ENCODE peak calls at places on chromosomes 7 and 10, in eight cellular contexts. One of them, this sample, is unnamed.

GRCh38 chr7:37683263-37684120 is at the start of gene GPR141:
- DNase-seq in astrocyte of the cerebellum: peak; percentile 31
- DNase-seq in tibial artery: no peak
- DNase-seq in HFFc6: no peak
- DNase-seq in upper lobe of right lung: no peak
- DNase-seq in GM10248: peak; percentile 44
- DNase-seq in GM13977: peak; percentile 39
- DNase-seq in neural crest cell: no peak
- DNase-seq in this sample: no peak

GRCh38 chr10:109934958-109935793 is 11.9 kb upstream of the XPNPEP1 start:
- DNase-seq in GM13977: no peak
- DNase-seq in upper lobe of right lung: no peak
- DNase-seq in HFFc6: peak; percentile 43
- DNase-seq in tibial artery: no peak
- DNase-seq in GM10248: no peak
- DNase-seq in astrocyte of the cerebellum: peak; percentile 61
- DNase-seq in neural crest cell: no peak
- DNase-seq in this sample: peak; percentile 22

GRCh38 chr7:27576360-27576944 is 86.2 kb downstream of the HIBADH start:
- DNase-seq in GM10248: peak; percentile 24
- DNase-seq in tibial artery: no peak
- DNase-seq in HFFc6: peak; percentile 45
- DNase-seq in upper lobe of right lung: no peak
- DNase-seq in neural crest cell: no peak
- DNase-seq in GM13977: peak; percentile 24
- DNase-seq in astrocyte of the cerebellum: peak; percentile 23
- DNase-seq in this sample: no peak

GRCh38 chr10:16847644-16848043 is 30.4 kb upstream of the RSU1 start:
- DNase-seq in upper lobe of right lung: no peak
- DNase-seq in neural crest cell: no peak
- DNase-seq in tibial artery: no peak
- DNase-seq in GM10248: no peak
- DNase-seq in GM13977: no peak
- DNase-seq in astrocyte of the cerebellum: no peak
- DNase-seq in HFFc6: no peak
- DNase-seq in this sample: no peak

GRCh38 chr7:134154581-134155130 is 27.5 kb downstream of the LRGUK start:
- DNase-seq in HFFc6: peak; percentile 3
- DNase-seq in tibial artery: no peak
- DNase-seq in upper lobe of right lung: no peak
- DNase-seq in astrocyte of the cerebellum: no peak
- DNase-seq in neural crest cell: no peak
- DNase-seq in GM10248: no peak
- DNase-seq in GM13977: no peak
- DNase-seq in this sample: no peak

GRCh38 chr7:130419652-130420051 is 21.2 kb downstream of the CEP41 start:
- DNase-seq in GM10248: no peak
- DNase-seq in HFFc6: no peak
- DNase-seq in astrocyte of the cerebellum: no peak
- DNase-seq in GM13977: no peak
- DNase-seq in neural crest cell: no peak
- DNase-seq in upper lobe of right lung: no peak
- DNase-seq in tibial artery: no peak
- DNase-seq in this sample: no peak

GRCh38 chr10:95403690-95404459 is 113.1 kb upstream of the PDLIM1 start:
- DNase-seq in GM13977: no peak
- DNase-seq in tibial artery: no peak
- DNase-seq in upper lobe of right lung: no peak
- DNase-seq in HFFc6: no peak
- DNase-seq in astrocyte of the cerebellum: no peak
- DNase-seq in neural crest cell: no peak
- DNase-seq in GM10248: no peak
- DNase-seq in this sample: no peak

GRCh38 chr7:157519798-157520244 is 183.0 kb downstream of the DNAJB6 start:
- DNase-seq in astrocyte of the cerebellum: no peak
- DNase-seq in HFFc6: no peak
- DNase-seq in GM13977: no peak
- DNase-seq in neural crest cell: no peak
- DNase-seq in GM10248: no peak
- DNase-seq in tibial artery: peak; percentile 52
- DNase-seq in upper lobe of right lung: peak; percentile 53
- DNase-seq in this sample: peak; percentile 10

GRCh38 chr7:111357691-111358090 is 204.6 kb downstream of the IMMP2L start:
- DNase-seq in GM10248: no peak
- DNase-seq in upper lobe of right lung: no peak
- DNase-seq in GM13977: no peak
- DNase-seq in HFFc6: peak; percentile 55
- DNase-seq in neural crest cell: no peak
- DNase-seq in astrocyte of the cerebellum: peak; percentile 20
- DNase-seq in tibial artery: no peak
- DNase-seq in this sample: no peak

GRCh38 chr10:69729326-69730048 is 72.2 kb upstream of the COL13A1 start:
- DNase-seq in GM10248: no peak
- DNase-seq in upper lobe of right lung: peak; percentile 37
- DNase-seq in neural crest cell: no peak
- DNase-seq in tibial artery: no peak
- DNase-seq in GM13977: no peak
- DNase-seq in HFFc6: no peak
- DNase-seq in astrocyte of the cerebellum: no peak
- DNase-seq in this sample: no peak

GRCh38 chr10:30984563-30985328 is 46.9 kb downstream of the ZNF438 start:
- DNase-seq in upper lobe of right lung: no peak
- DNase-seq in tibial artery: no peak
- DNase-seq in astrocyte of the cerebellum: no peak
- DNase-seq in GM10248: no peak
- DNase-seq in GM13977: no peak
- DNase-seq in neural crest cell: no peak
- DNase-seq in HFFc6: peak; percentile 51
- DNase-seq in this sample: no peak

GRCh38 chr7:11746591-11746990 is 85.4 kb downstream of the THSD7A start:
- DNase-seq in astrocyte of the cerebellum: no peak
- DNase-seq in GM10248: no peak
- DNase-seq in neural crest cell: no peak
- DNase-seq in upper lobe of right lung: no peak
- DNase-seq in HFFc6: no peak
- DNase-seq in GM13977: no peak
- DNase-seq in tibial artery: no peak
- DNase-seq in this sample: no peak

GRCh38 chr7:26626156-26626555 is 238.2 kb downstream of the SKAP2 start:
- DNase-seq in GM10248: no peak
- DNase-seq in HFFc6: no peak
- DNase-seq in neural crest cell: no peak
- DNase-seq in astrocyte of the cerebellum: no peak
- DNase-seq in tibial artery: no peak
- DNase-seq in upper lobe of right lung: no peak
- DNase-seq in GM13977: no peak
- DNase-seq in this sample: no peak

GRCh38 chr7:141456298-141456697 is 94.9 kb upstream of the AGK start:
- DNase-seq in neural crest cell: no peak
- DNase-seq in tibial artery: no peak
- DNase-seq in astrocyte of the cerebellum: no peak
- DNase-seq in GM13977: no peak
- DNase-seq in HFFc6: no peak
- DNase-seq in GM10248: no peak
- DNase-seq in upper lobe of right lung: no peak
- DNase-seq in this sample: no peak

GRCh38 chr10:96968682-96969423 is 136.8 kb downstream of the LCOR start:
- DNase-seq in GM13977: no peak
- DNase-seq in HFFc6: no peak
- DNase-seq in astrocyte of the cerebellum: no peak
- DNase-seq in neural crest cell: no peak
- DNase-seq in upper lobe of right lung: no peak
- DNase-seq in GM10248: no peak
- DNase-seq in tibial artery: no peak
- DNase-seq in this sample: no peak

DNA sequence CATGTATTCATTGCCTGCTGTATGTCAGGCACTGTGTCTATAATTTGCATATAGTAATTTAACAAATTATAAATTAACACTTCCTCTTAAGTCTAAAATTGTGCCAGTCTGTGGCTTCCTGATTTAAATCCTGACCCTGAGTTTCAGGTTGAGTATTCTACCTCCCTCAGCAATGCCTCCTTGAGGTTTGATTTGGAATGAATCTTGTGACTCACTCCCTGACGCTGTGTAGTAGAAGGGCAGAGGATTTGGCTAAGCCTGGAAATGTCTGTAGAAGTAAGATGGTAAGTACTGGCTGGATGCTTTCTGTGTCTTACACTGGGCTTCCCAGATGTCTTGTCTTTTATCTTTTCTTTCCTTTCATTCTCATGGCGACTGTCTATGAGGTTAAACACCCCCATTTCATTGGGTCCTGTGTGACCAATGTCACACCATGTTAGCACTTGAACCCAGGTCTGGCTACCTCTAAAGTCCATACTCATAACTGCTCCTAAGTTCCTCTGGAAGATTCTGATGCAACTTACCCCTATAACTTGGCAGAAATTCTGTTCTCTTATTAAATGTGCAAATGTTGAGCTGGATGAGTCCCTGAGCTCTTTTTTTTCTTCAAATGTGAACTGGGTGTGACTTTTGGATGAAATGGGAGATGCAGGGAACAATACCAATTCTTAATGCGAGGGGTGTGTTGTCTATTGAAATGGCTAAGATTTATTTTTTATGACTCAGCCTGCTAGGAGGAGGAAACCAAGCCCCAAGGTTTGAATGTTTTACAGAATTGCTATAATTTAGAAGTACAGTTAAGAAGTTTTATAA is 48.5 kb downstream of the PLCE1 start:
- DNase-seq in neural crest cell: no peak
- DNase-seq in GM13977: no peak
- DNase-seq in upper lobe of right lung: no peak
- DNase-seq in tibial artery: no peak
- DNase-seq in HFFc6: peak; percentile 68
- DNase-seq in astrocyte of the cerebellum: peak; percentile 40
- DNase-seq in GM10248: no peak
- DNase-seq in this sample: no peak
- TF ChIP-seq CTCF in neural crest cell: no peak
- TF ChIP-seq CTCF in GM13977: no peak
- TF ChIP-seq CTCF in upper lobe of right lung: no peak
- TF ChIP-seq CTCF in tibial artery: no peak
- TF ChIP-seq CTCF in HFFc6: peak; percentile 50
- TF ChIP-seq CTCF in astrocyte of the cerebellum: peak; percentile 44
- TF ChIP-seq CTCF in GM10248: no peak
- TF ChIP-seq CTCF in this sample: no peak

DNA sequence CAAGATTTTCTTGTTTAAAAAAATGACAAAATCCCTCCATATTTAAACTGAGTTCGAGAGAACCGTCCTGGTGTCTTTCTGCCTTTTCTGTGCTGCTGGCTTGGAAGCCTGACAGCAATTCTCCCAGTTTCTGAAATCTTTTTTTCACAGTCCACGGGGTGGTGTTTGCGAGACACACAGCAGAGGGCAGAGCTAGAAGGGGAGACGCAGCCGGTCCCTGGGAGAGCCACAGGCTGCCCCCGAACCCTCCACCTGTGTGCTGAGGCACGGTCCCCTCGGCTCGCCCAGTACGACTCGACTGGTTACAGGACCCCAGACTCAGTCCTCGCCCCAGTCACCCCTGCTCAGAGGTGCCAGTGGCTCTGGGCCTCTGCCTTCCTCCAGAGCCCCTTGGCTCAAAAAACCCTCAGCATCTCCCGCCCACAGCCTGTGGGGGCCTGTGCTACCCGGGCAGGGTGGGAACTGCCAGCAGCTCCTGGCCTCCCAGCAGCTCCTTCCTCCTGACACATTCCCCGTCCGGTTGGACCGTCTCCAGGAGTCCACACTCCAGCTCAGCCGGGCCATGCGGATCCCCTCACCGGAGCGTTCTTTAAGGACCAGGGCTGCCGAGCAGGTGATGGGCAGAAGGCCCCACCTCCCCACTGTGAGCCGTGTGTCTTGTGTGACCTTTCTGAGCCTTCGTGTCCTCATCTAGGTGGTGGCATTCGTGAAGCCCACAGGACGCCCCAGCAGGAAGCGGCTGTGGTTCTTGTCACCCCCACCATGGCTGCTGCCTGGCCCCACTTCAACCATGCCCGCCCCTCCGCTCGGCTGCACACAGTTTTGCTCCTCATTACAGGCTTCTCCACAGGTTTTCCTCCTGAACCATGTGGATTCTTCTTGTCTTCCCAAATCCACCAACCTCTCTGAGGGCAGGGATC is 52.3 kb upstream of the EN2 start:
- DNase-seq in neural crest cell: no peak
- DNase-seq in upper lobe of right lung: no peak
- DNase-seq in tibial artery: no peak
- DNase-seq in GM10248: no peak
- DNase-seq in HFFc6: no peak
- DNase-seq in astrocyte of the cerebellum: no peak
- DNase-seq in GM13977: no peak
- DNase-seq in this sample: no peak
- TF ChIP-seq CTCF in neural crest cell: peak; percentile 13
- TF ChIP-seq CTCF in upper lobe of right lung: no peak
- TF ChIP-seq CTCF in tibial artery: no peak
- TF ChIP-seq CTCF in GM10248: no peak
- TF ChIP-seq CTCF in HFFc6: peak; percentile 26
- TF ChIP-seq CTCF in astrocyte of the cerebellum: no peak
- TF ChIP-seq CTCF in GM13977: no peak
- TF ChIP-seq CTCF in this sample: no peak

GRCh38 chr7:101058355-101058754 is 26.9 kb upstream of the TRIM56 start:
- DNase-seq in astrocyte of the cerebellum: peak; percentile 15
- DNase-seq in upper lobe of right lung: peak; percentile 77
- DNase-seq in neural crest cell: peak; percentile 80
- DNase-seq in GM13977: peak; percentile 47
- DNase-seq in GM10248: peak; percentile 36
- DNase-seq in tibial artery: no peak
- DNase-seq in HFFc6: peak; percentile 24
- DNase-seq in this sample: peak; percentile 81

GRCh38 chr7:101060992-101061391 is 24.3 kb upstream of the TRIM56 start:
- DNase-seq in neural crest cell: no peak
- DNase-seq in GM10248: no peak
- DNase-seq in GM13977: no peak
- DNase-seq in tibial artery: no peak
- DNase-seq in astrocyte of the cerebellum: no peak
- DNase-seq in HFFc6: no peak
- DNase-seq in upper lobe of right lung: no peak
- DNase-seq in this sample: no peak

GRCh38 chr7:101059620-101059942 is 25.7 kb upstream of the TRIM56 start:
- DNase-seq in tibial artery: no peak
- DNase-seq in neural crest cell: no peak
- DNase-seq in GM13977: no peak
- DNase-seq in upper lobe of right lung: no peak
- DNase-seq in astrocyte of the cerebellum: no peak
- DNase-seq in GM10248: no peak
- DNase-seq in HFFc6: no peak
- DNase-seq in this sample: no peak
- TF ChIP-seq CTCF in tibial artery: no peak
- TF ChIP-seq CTCF in neural crest cell: peak; percentile 3
- TF ChIP-seq CTCF in GM13977: no peak
- TF ChIP-seq CTCF in upper lobe of right lung: no peak
- TF ChIP-seq CTCF in astrocyte of the cerebellum: no peak
- TF ChIP-seq CTCF in GM10248: no peak
- TF ChIP-seq CTCF in HFFc6: peak; percentile 69
- TF ChIP-seq CTCF in this sample: no peak

DNA sequence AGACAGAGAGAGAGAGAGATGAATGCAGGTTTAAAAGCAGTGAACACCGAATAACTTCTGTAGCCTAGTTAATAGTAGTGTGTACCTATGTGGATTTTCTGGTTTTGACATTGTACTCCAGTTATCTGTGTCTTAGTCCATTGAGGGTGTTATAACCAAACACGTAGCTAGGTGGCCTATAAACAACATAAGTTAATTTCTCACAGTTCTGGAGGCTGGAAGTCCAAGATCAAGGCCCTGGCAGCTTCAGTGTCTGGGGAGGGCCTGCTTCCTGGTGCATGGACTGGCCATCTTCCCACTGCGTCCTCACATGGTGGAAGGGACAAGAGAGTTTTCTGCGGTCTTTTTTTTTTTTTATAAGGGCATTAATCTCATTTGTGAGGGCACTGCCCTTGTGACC is 23.5 kb downstream of the AOC1 start:
- DNase-seq in GM10248: no peak
- DNase-seq in upper lobe of right lung: no peak
- DNase-seq in GM13977: no peak
- DNase-seq in HFFc6: no peak
- DNase-seq in neural crest cell: no peak
- DNase-seq in astrocyte of the cerebellum: no peak
- DNase-seq in tibial artery: no peak
- DNase-seq in this sample: no peak
- TF ChIP-seq CTCF in GM10248: peak; percentile 4
- TF ChIP-seq CTCF in upper lobe of right lung: no peak
- TF ChIP-seq CTCF in GM13977: no peak
- TF ChIP-seq CTCF in HFFc6: peak; percentile 42
- TF ChIP-seq CTCF in neural crest cell: peak; percentile 8
- TF ChIP-seq CTCF in astrocyte of the cerebellum: no peak
- TF ChIP-seq CTCF in tibial artery: no peak
- TF ChIP-seq CTCF in this sample: peak; percentile 16

This sample was measured in testis.